ENCODE peak calls at places on chromosomes 13 and 19, in four cellular contexts. One of them, this sample, is unnamed.

GRCh38 chr19:31513841-31514240 is 164.6 kb upstream of the TSHZ3 start:
- DNase-seq in H9: no peak
- DNase-seq in mesendoderm: no peak
- DNase-seq in IMR-90: no peak
- DNase-seq in this sample: peak

GRCh38 chr19:8138201-8138600 is 11.2 kb downstream of the FBN3 start:
- DNase-seq in H9: no peak
- DNase-seq in IMR-90: no peak
- DNase-seq in mesendoderm: no peak
- DNase-seq in this sample: no peak

GRCh38 chr19:18815673-18816072 is 16.1 kb upstream of the UPF1 start:
- DNase-seq in mesendoderm: no peak
- DNase-seq in IMR-90: peak
- DNase-seq in H9: no peak
- DNase-seq in this sample: no peak

GRCh38 chr19:17996826-17997316 is 11.1 kb upstream of the ARRDC2 start:
- DNase-seq in IMR-90: peak
- DNase-seq in mesendoderm: peak
- DNase-seq in H9: peak
- DNase-seq in this sample: peak

GRCh38 chr19:17070912-17071311 is 4.3 kb downstream of the HAUS8 start:
- DNase-seq in mesendoderm: no peak
- DNase-seq in H9: no peak
- DNase-seq in IMR-90: no peak
- DNase-seq in this sample: no peak

GRCh38 chr19:49468746-49469447 is 5.1 kb upstream of the FLT3LG start:
- DNase-seq in IMR-90: no peak
- DNase-seq in H9: peak
- DNase-seq in mesendoderm: peak
- DNase-seq in this sample: no peak

GRCh38 chr13:32504263-32504662 is 34.3 kb downstream of the N4BP2L2 start:
- DNase-seq in H9: no peak
- DNase-seq in mesendoderm: no peak
- DNase-seq in IMR-90: no peak
- DNase-seq in this sample: no peak

GRCh38 chr19:4352701-4353121 is 9.3 kb downstream of the MPND start:
- DNase-seq in mesendoderm: peak
- DNase-seq in IMR-90: peak
- DNase-seq in H9: peak
- DNase-seq in this sample: no peak

GRCh38 chr13:27921961-27922910 is 2.4 kb downstream of the PDX1 start:
- DNase-seq in H9: peak
- DNase-seq in mesendoderm: no peak
- DNase-seq in IMR-90: no peak
- DNase-seq in this sample: no peak

GRCh38 chr13:60288569-60288968 is 108.5 kb upstream of the TDRD3 start:
- DNase-seq in H9: no peak
- DNase-seq in mesendoderm: no peak
- DNase-seq in IMR-90: no peak
- DNase-seq in this sample: no peak

GRCh38 chr13:60286707-60287106 is 110.3 kb upstream of the TDRD3 start:
- DNase-seq in mesendoderm: no peak
- DNase-seq in H9: peak
- DNase-seq in IMR-90: no peak
- DNase-seq in this sample: no peak

GRCh38 chr13:60282708-60283107 is 114.3 kb upstream of the TDRD3 start:
- DNase-seq in H9: no peak
- DNase-seq in mesendoderm: no peak
- DNase-seq in IMR-90: no peak
- DNase-seq in this sample: no peak
- H3K56ac ChIP-seq in H9: no peak
- H3K56ac ChIP-seq in mesendoderm: no peak
- H3K56ac ChIP-seq in IMR-90: no peak
- H3K56ac ChIP-seq in this sample: no peak

GRCh38 chr13:106589716-106590115 is 21.8 kb upstream of the ARGLU1 start:
- DNase-seq in IMR-90: peak
- DNase-seq in H9: no peak
- DNase-seq in mesendoderm: no peak
- DNase-seq in this sample: no peak

GRCh38 chr13:106591299-106591698 is 23.4 kb upstream of the ARGLU1 start:
- DNase-seq in mesendoderm: no peak
- DNase-seq in IMR-90: no peak
- DNase-seq in H9: no peak
- DNase-seq in this sample: no peak

GRCh38 chr13:106587787-106588186 is 19.9 kb upstream of the ARGLU1 start:
- DNase-seq in IMR-90: no peak
- DNase-seq in H9: no peak
- DNase-seq in mesendoderm: no peak
- DNase-seq in this sample: no peak

GRCh38 chr13:106586764-106587163 is 18.8 kb upstream of the ARGLU1 start:
- DNase-seq in mesendoderm: no peak
- DNase-seq in IMR-90: no peak
- DNase-seq in H9: no peak
- DNase-seq in this sample: no peak

GRCh38 chr13:106588367-106588766 is 20.4 kb upstream of the ARGLU1 start:
- DNase-seq in mesendoderm: no peak
- DNase-seq in H9: no peak
- DNase-seq in IMR-90: no peak
- DNase-seq in this sample: no peak
- H3K56ac ChIP-seq in mesendoderm: no peak
- H3K56ac ChIP-seq in H9: no peak
- H3K56ac ChIP-seq in IMR-90: no peak
- H3K56ac ChIP-seq in this sample: no peak

GRCh38 chr19:2385053-2385721 is 25.1 kb downstream of the TMPRSS9 start:
- DNase-seq in IMR-90: peak
- DNase-seq in mesendoderm: peak
- DNase-seq in H9: peak
- DNase-seq in this sample: peak

GRCh38 chr19:2391118-2391725 is 31.2 kb downstream of the TMPRSS9 start:
- DNase-seq in IMR-90: peak
- DNase-seq in mesendoderm: peak
- DNase-seq in H9: no peak
- DNase-seq in this sample: no peak

GRCh38 chr19:2389594-2389993 is 29.5 kb downstream of the TMPRSS9 start:
- DNase-seq in H9: no peak
- DNase-seq in mesendoderm: no peak
- DNase-seq in IMR-90: no peak
- DNase-seq in this sample: no peak

GRCh38 chr19:2392366-2392765 is 32.3 kb downstream of the TMPRSS9 start:
- DNase-seq in mesendoderm: no peak
- DNase-seq in IMR-90: no peak
- DNase-seq in H9: no peak
- DNase-seq in this sample: no peak

DNA sequence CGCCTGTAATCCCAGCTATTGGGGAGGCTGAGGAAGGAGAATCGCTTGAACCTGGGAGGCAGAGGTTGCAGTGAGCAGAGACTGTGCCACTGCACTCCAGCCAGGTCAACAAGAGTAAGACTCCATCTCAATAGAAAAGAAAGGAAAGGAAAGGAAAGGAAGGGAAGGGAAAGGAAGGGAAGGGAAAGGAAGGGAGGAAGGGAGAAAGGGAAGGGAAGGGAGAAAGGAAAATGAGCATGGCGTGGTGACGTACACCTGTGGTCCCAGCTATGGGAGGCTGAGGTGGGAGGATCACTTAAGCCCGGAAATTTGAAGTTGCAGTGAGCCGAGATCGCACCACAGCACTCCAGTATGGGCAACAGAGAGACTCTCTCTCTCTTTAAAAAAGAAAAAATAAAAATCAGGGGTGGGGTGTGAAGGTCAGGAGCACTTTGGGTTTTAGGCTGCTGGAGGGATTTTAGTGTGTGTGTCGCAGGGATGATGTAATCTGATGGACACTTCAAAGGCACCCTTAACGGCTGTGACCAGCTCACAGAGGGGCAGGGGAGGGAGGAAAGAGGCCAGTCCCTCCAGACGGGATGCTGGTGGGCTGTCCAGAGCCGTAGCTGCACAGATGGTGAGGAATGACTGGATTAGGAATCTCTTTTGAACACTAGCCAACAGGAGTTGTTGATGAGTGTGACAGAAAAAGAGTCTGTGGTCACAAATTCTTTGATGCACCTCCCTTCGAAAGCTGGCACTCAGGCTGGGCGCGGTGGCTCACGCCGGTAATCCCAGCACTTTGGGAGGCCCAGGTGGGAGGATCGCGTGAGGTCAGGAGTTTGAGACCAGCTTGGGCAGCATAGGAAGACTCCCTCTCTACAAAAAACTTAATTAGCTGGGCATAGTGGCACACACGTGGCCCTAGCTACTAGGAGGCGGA is 27.6 kb downstream of the TMPRSS9 start:
- DNase-seq in IMR-90: no peak
- DNase-seq in mesendoderm: no peak
- DNase-seq in H9: no peak
- DNase-seq in this sample: no peak
- H3K56ac ChIP-seq in IMR-90: no peak
- H3K56ac ChIP-seq in mesendoderm: no peak
- H3K56ac ChIP-seq in H9: no peak
- H3K56ac ChIP-seq in this sample: no peak

GRCh38 chr13:30983431-30983830 is 51.0 kb downstream of the TEX26 start:
- DNase-seq in H9: no peak
- DNase-seq in mesendoderm: peak
- DNase-seq in IMR-90: no peak
- DNase-seq in this sample: no peak
- H3K56ac ChIP-seq in H9: no peak
- H3K56ac ChIP-seq in mesendoderm: no peak
- H3K56ac ChIP-seq in IMR-90: no peak
- H3K56ac ChIP-seq in this sample: no peak

DNA sequence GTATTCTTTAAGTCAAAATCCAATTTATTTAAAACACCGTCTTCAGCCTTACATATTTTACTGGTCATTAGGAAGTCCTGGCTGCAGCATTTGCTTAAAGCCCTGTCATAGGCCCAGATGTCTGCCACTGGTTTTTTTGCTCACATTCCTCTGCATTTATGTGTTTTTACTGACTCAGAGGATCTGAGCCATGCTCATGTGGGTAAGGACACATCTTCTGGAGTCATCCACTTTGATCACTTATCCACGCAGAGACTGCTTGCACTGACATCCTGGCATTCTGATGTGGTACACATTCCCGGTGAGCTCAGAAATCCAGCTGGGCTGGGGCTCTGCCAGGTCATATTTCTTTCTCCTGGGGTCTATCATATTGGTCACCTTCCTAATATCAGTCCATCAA is 531.7 kb upstream of the ARGLU1 start:
- DNase-seq in mesendoderm: no peak
- DNase-seq in H9: no peak
- DNase-seq in IMR-90: peak
- DNase-seq in this sample: no peak
- H3K56ac ChIP-seq in mesendoderm: no peak
- H3K56ac ChIP-seq in H9: no peak
- H3K56ac ChIP-seq in IMR-90: no peak
- H3K56ac ChIP-seq in this sample: no peak

GRCh38 chr19:15672580-15673175 is at the start of gene CYP4F12:
- DNase-seq in H9: no peak
- DNase-seq in mesendoderm: no peak
- DNase-seq in IMR-90: no peak
- DNase-seq in this sample: no peak
- H3K56ac ChIP-seq in H9: no peak
- H3K56ac ChIP-seq in mesendoderm: no peak
- H3K56ac ChIP-seq in IMR-90: no peak
- H3K56ac ChIP-seq in this sample: no peak

DNA sequence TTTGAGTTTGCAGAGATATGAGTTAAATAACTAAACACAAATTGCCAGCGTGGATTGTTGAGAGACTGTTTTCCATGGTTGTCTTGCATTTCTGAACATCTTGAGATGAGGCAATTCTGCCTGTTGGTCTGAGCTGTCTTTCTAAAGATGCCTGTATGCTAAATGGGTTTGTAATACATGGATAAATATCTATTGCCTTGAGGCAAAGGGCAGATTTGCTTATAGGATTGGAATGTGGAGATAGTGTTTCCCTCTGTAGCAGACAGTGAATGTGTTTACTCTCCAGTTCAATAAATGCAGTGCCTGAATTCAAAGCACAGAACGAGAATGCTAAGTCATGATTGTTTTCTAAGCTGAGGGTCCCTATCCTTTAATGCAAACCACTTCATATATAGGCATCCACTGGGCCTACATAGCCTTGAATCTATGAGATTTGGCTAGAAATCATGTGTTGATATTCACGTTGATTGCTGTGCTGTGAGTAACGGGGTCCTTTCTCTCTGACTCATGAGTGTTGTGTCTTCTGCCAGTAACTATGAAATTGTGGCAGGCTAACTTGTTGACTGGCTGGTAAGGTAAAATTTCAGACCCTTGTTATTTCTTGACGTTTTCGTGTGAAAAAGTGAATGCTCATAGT is 2554.8 kb downstream of the PCDH9 start:
- DNase-seq in H9: no peak
- DNase-seq in mesendoderm: peak
- DNase-seq in IMR-90: peak
- DNase-seq in this sample: no peak
- H3K56ac ChIP-seq in H9: no peak
- H3K56ac ChIP-seq in mesendoderm: no peak
- H3K56ac ChIP-seq in IMR-90: no peak
- H3K56ac ChIP-seq in this sample: no peak

GRCh38 chr13:57224414-57224813 is 57.4 kb downstream of the PRR20E start:
- DNase-seq in H9: no peak
- DNase-seq in mesendoderm: no peak
- DNase-seq in IMR-90: no peak
- DNase-seq in this sample: no peak
- H3K56ac ChIP-seq in H9: no peak
- H3K56ac ChIP-seq in mesendoderm: no peak
- H3K56ac ChIP-seq in IMR-90: no peak
- H3K56ac ChIP-seq in this sample: no peak

This sample was measured in H1.